ENCODE peak calls at places on chromosomes 16 and 17, in eight cellular contexts. One of them, this sample, is unnamed.
A peak's percentile ranks its signal among the peaks of the same experiment; 100 is the strongest.

GRCh38 chr16:66741131-66741900 is 10.1 kb downstream of the DYNC1LI2 start:
- DNase-seq in progenitor cell of endocrine pancreas: no peak
- DNase-seq in astrocyte of the spinal cord: peak; percentile 96
- DNase-seq in cardiac fibroblast: peak; percentile 94
- DNase-seq in heart left ventricle: peak; percentile 94
- DNase-seq in H9: no peak
- DNase-seq in AG04450: peak; percentile 61
- DNase-seq in CD4-positive, alpha-beta T cell: no peak
- DNase-seq in this sample: peak; percentile 89

GRCh38 chr16:1993731-1994131 is 4.0 kb downstream of the SYNGR3 start:
- DNase-seq in progenitor cell of endocrine pancreas: no peak
- DNase-seq in astrocyte of the spinal cord: no peak
- DNase-seq in cardiac fibroblast: no peak
- DNase-seq in heart left ventricle: no peak
- DNase-seq in H9: no peak
- DNase-seq in AG04450: no peak
- DNase-seq in CD4-positive, alpha-beta T cell: no peak
- DNase-seq in this sample: no peak

GRCh38 chr16:88859381-88860091 is 2.6 kb downstream of the TRAPPC2L start:
- DNase-seq in progenitor cell of endocrine pancreas: no peak
- DNase-seq in astrocyte of the spinal cord: no peak
- DNase-seq in cardiac fibroblast: no peak
- DNase-seq in heart left ventricle: no peak
- DNase-seq in H9: no peak
- DNase-seq in AG04450: no peak
- DNase-seq in CD4-positive, alpha-beta T cell: no peak
- DNase-seq in this sample: no peak

GRCh38 chr17:72233981-72234380 is 113.2 kb downstream of the SOX9 start:
- DNase-seq in progenitor cell of endocrine pancreas: no peak
- DNase-seq in astrocyte of the spinal cord: no peak
- DNase-seq in cardiac fibroblast: no peak
- DNase-seq in heart left ventricle: no peak
- DNase-seq in H9: no peak
- DNase-seq in AG04450: no peak
- DNase-seq in CD4-positive, alpha-beta T cell: no peak
- DNase-seq in this sample: no peak

GRCh38 chr16:658679-659571 is 9.0 kb upstream of the RHOT2 start:
- DNase-seq in progenitor cell of endocrine pancreas: no peak
- DNase-seq in astrocyte of the spinal cord: no peak
- DNase-seq in cardiac fibroblast: no peak
- DNase-seq in heart left ventricle: no peak
- DNase-seq in H9: no peak
- DNase-seq in AG04450: no peak
- DNase-seq in CD4-positive, alpha-beta T cell: no peak
- DNase-seq in this sample: no peak

GRCh38 chr16:20263138-20263855 is 64.0 kb downstream of the GP2 start:
- DNase-seq in progenitor cell of endocrine pancreas: no peak
- DNase-seq in astrocyte of the spinal cord: no peak
- DNase-seq in cardiac fibroblast: no peak
- DNase-seq in heart left ventricle: no peak
- DNase-seq in H9: no peak
- DNase-seq in AG04450: no peak
- DNase-seq in CD4-positive, alpha-beta T cell: no peak
- DNase-seq in this sample: no peak

GRCh38 chr17:77215281-77215680 is 74.5 kb downstream of the SEC14L1 start:
- DNase-seq in progenitor cell of endocrine pancreas: no peak
- DNase-seq in astrocyte of the spinal cord: no peak
- DNase-seq in cardiac fibroblast: no peak
- DNase-seq in heart left ventricle: no peak
- DNase-seq in H9: no peak
- DNase-seq in AG04450: no peak
- DNase-seq in CD4-positive, alpha-beta T cell: no peak
- DNase-seq in this sample: no peak

GRCh38 chr16:10078541-10078949 is 103.7 kb downstream of the GRIN2A start:
- DNase-seq in progenitor cell of endocrine pancreas: no peak
- DNase-seq in astrocyte of the spinal cord: peak; percentile 20
- DNase-seq in cardiac fibroblast: no peak
- DNase-seq in heart left ventricle: no peak
- DNase-seq in H9: peak; percentile 83
- DNase-seq in AG04450: no peak
- DNase-seq in CD4-positive, alpha-beta T cell: no peak
- DNase-seq in this sample: no peak

GRCh38 chr17:3546997-3547396 is 10.6 kb downstream of the TRPV3 start:
- DNase-seq in progenitor cell of endocrine pancreas: no peak
- DNase-seq in astrocyte of the spinal cord: no peak
- DNase-seq in cardiac fibroblast: no peak
- DNase-seq in heart left ventricle: no peak
- DNase-seq in H9: peak; percentile 26
- DNase-seq in AG04450: no peak
- DNase-seq in CD4-positive, alpha-beta T cell: no peak
- DNase-seq in this sample: no peak

GRCh38 chr17:3544365-3544764 is 13.2 kb downstream of the TRPV3 start:
- DNase-seq in progenitor cell of endocrine pancreas: no peak
- DNase-seq in astrocyte of the spinal cord: no peak
- DNase-seq in cardiac fibroblast: no peak
- DNase-seq in heart left ventricle: no peak
- DNase-seq in H9: peak; percentile 25
- DNase-seq in AG04450: no peak
- DNase-seq in CD4-positive, alpha-beta T cell: no peak
- DNase-seq in this sample: no peak

GRCh38 chr17:3545151-3545550 is 12.5 kb downstream of the TRPV3 start:
- DNase-seq in progenitor cell of endocrine pancreas: no peak
- DNase-seq in astrocyte of the spinal cord: no peak
- DNase-seq in cardiac fibroblast: no peak
- DNase-seq in heart left ventricle: no peak
- DNase-seq in H9: no peak
- DNase-seq in AG04450: no peak
- DNase-seq in CD4-positive, alpha-beta T cell: no peak
- DNase-seq in this sample: no peak

GRCh38 chr17:3547628-3548027 is 10.0 kb downstream of the TRPV3 start:
- DNase-seq in progenitor cell of endocrine pancreas: no peak
- DNase-seq in astrocyte of the spinal cord: no peak
- DNase-seq in cardiac fibroblast: no peak
- DNase-seq in heart left ventricle: no peak
- DNase-seq in H9: peak; percentile 22
- DNase-seq in AG04450: no peak
- DNase-seq in CD4-positive, alpha-beta T cell: no peak
- DNase-seq in this sample: no peak

GRCh38 chr17:3546521-3546920 is 11.1 kb downstream of the TRPV3 start:
- DNase-seq in progenitor cell of endocrine pancreas: no peak
- DNase-seq in astrocyte of the spinal cord: no peak
- DNase-seq in cardiac fibroblast: no peak
- DNase-seq in heart left ventricle: no peak
- DNase-seq in H9: no peak
- DNase-seq in AG04450: no peak
- DNase-seq in CD4-positive, alpha-beta T cell: no peak
- DNase-seq in this sample: no peak
- TF ChIP-seq CTCF in progenitor cell of endocrine pancreas: no peak
- TF ChIP-seq CTCF in astrocyte of the spinal cord: no peak
- TF ChIP-seq CTCF in cardiac fibroblast: no peak
- TF ChIP-seq CTCF in heart left ventricle: no peak
- TF ChIP-seq CTCF in H9: no peak
- TF ChIP-seq CTCF in AG04450: no peak
- TF ChIP-seq CTCF in CD4-positive, alpha-beta T cell: no peak
- TF ChIP-seq CTCF in this sample: no peak

GRCh38 chr17:70834039-70834438 is 664.7 kb downstream of the KCNJ2 start:
- DNase-seq in progenitor cell of endocrine pancreas: no peak
- DNase-seq in astrocyte of the spinal cord: no peak
- DNase-seq in cardiac fibroblast: no peak
- DNase-seq in heart left ventricle: no peak
- DNase-seq in H9: no peak
- DNase-seq in AG04450: no peak
- DNase-seq in CD4-positive, alpha-beta T cell: no peak
- DNase-seq in this sample: no peak

GRCh38 chr17:70829876-70830275 is 660.5 kb downstream of the KCNJ2 start:
- DNase-seq in progenitor cell of endocrine pancreas: no peak
- DNase-seq in astrocyte of the spinal cord: no peak
- DNase-seq in cardiac fibroblast: no peak
- DNase-seq in heart left ventricle: no peak
- DNase-seq in H9: no peak
- DNase-seq in AG04450: no peak
- DNase-seq in CD4-positive, alpha-beta T cell: no peak
- DNase-seq in this sample: no peak
- TF ChIP-seq CTCF in progenitor cell of endocrine pancreas: no peak
- TF ChIP-seq CTCF in astrocyte of the spinal cord: no peak
- TF ChIP-seq CTCF in cardiac fibroblast: no peak
- TF ChIP-seq CTCF in heart left ventricle: no peak
- TF ChIP-seq CTCF in H9: no peak
- TF ChIP-seq CTCF in AG04450: no peak
- TF ChIP-seq CTCF in CD4-positive, alpha-beta T cell: no peak
- TF ChIP-seq CTCF in this sample: no peak

GRCh38 chr17:1559743-1560581 is 2.6 kb downstream of the PITPNA start:
- DNase-seq in progenitor cell of endocrine pancreas: no peak
- DNase-seq in astrocyte of the spinal cord: no peak
- DNase-seq in cardiac fibroblast: no peak
- DNase-seq in heart left ventricle: no peak
- DNase-seq in H9: no peak
- DNase-seq in AG04450: no peak
- DNase-seq in CD4-positive, alpha-beta T cell: no peak
- DNase-seq in this sample: no peak

GRCh38 chr17:1562178-1562643 is 381 bp downstream of the PITPNA start:
- DNase-seq in progenitor cell of endocrine pancreas: peak; percentile 35
- DNase-seq in astrocyte of the spinal cord: peak; percentile 28
- DNase-seq in cardiac fibroblast: peak; percentile 25
- DNase-seq in heart left ventricle: peak; percentile 60
- DNase-seq in H9: peak; percentile 65
- DNase-seq in AG04450: no peak
- DNase-seq in CD4-positive, alpha-beta T cell: no peak
- DNase-seq in this sample: no peak

GRCh38 chr17:1560582-1561170 is 1.9 kb downstream of the PITPNA start:
- DNase-seq in progenitor cell of endocrine pancreas: no peak
- DNase-seq in astrocyte of the spinal cord: no peak
- DNase-seq in cardiac fibroblast: no peak
- DNase-seq in heart left ventricle: no peak
- DNase-seq in H9: no peak
- DNase-seq in AG04450: no peak
- DNase-seq in CD4-positive, alpha-beta T cell: no peak
- DNase-seq in this sample: no peak

GRCh38 chr17:1563786-1564613 is 1.4 kb upstream of the PITPNA start:
- DNase-seq in progenitor cell of endocrine pancreas: no peak
- DNase-seq in astrocyte of the spinal cord: no peak
- DNase-seq in cardiac fibroblast: no peak
- DNase-seq in heart left ventricle: no peak
- DNase-seq in H9: no peak
- DNase-seq in AG04450: no peak
- DNase-seq in CD4-positive, alpha-beta T cell: no peak
- DNase-seq in this sample: no peak

DNA sequence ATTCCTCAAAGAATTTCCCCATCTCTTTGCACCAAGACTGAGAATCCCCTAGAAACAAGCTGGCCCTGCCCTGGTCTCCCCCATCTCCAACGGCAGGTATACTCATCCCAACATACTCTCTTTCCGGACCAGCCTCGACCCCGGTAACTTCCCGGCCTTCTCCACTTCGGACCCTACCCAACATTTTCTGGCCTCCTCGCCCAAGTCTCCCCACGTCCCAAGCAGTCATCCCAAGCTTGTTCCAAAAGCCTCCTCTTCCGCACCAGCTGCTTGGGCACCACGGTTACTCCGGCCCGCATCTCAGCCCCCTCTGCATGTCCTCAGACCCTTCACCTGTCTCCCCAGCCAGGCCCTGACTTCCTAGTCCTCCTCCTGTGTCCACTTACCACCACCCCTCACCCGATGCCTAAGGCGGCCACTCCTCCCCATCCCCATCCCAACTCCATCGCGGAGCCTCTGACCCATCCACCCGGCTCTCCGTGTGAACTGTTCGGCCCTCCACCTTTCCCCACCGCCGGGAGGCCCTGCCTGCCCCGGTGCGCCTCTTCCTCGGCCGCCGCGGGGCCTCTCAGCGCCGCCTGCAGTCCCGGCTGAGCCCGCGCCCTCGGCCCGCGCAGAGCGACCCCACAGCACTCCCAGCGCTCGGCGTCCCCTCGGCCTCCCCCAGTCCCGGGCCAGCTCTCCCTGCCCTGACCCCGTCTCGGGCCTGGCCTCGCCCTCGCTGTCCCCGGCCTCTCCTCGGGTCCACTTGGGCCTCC is 993 bp downstream of the PITPNA start:
- DNase-seq in progenitor cell of endocrine pancreas: peak; percentile 42
- DNase-seq in astrocyte of the spinal cord: no peak
- DNase-seq in cardiac fibroblast: peak; percentile 31
- DNase-seq in heart left ventricle: no peak
- DNase-seq in H9: no peak
- DNase-seq in AG04450: no peak
- DNase-seq in CD4-positive, alpha-beta T cell: no peak
- DNase-seq in this sample: no peak
- TF ChIP-seq CTCF in progenitor cell of endocrine pancreas: peak; percentile 45
- TF ChIP-seq CTCF in astrocyte of the spinal cord: peak; percentile 17
- TF ChIP-seq CTCF in cardiac fibroblast: peak; percentile 5
- TF ChIP-seq CTCF in heart left ventricle: peak; percentile 18
- TF ChIP-seq CTCF in H9: peak; percentile 26
- TF ChIP-seq CTCF in AG04450: peak; percentile 38
- TF ChIP-seq CTCF in CD4-positive, alpha-beta T cell: peak; percentile 23
- TF ChIP-seq CTCF in this sample: peak; percentile 30

GRCh38 chr17:50534979-50535326 is 2.4 kb downstream of the EPN3 start:
- DNase-seq in progenitor cell of endocrine pancreas: no peak
- DNase-seq in astrocyte of the spinal cord: no peak
- DNase-seq in cardiac fibroblast: no peak
- DNase-seq in heart left ventricle: no peak
- DNase-seq in H9: no peak
- DNase-seq in AG04450: no peak
- DNase-seq in CD4-positive, alpha-beta T cell: no peak
- DNase-seq in this sample: no peak

GRCh38 chr17:50533185-50533584 is 650 bp downstream of the EPN3 start:
- DNase-seq in progenitor cell of endocrine pancreas: no peak
- DNase-seq in astrocyte of the spinal cord: no peak
- DNase-seq in cardiac fibroblast: no peak
- DNase-seq in heart left ventricle: no peak
- DNase-seq in H9: no peak
- DNase-seq in AG04450: no peak
- DNase-seq in CD4-positive, alpha-beta T cell: no peak
- DNase-seq in this sample: no peak

GRCh38 chr17:50533720-50534148 is 1.2 kb downstream of the EPN3 start:
- DNase-seq in progenitor cell of endocrine pancreas: no peak
- DNase-seq in astrocyte of the spinal cord: no peak
- DNase-seq in cardiac fibroblast: peak; percentile 74
- DNase-seq in heart left ventricle: peak; percentile 69
- DNase-seq in H9: no peak
- DNase-seq in AG04450: no peak
- DNase-seq in CD4-positive, alpha-beta T cell: no peak
- DNase-seq in this sample: peak; percentile 9

GRCh38 chr17:50535407-50535806 is 2.9 kb downstream of the EPN3 start:
- DNase-seq in progenitor cell of endocrine pancreas: no peak
- DNase-seq in astrocyte of the spinal cord: no peak
- DNase-seq in cardiac fibroblast: no peak
- DNase-seq in heart left ventricle: no peak
- DNase-seq in H9: no peak
- DNase-seq in AG04450: no peak
- DNase-seq in CD4-positive, alpha-beta T cell: no peak
- DNase-seq in this sample: no peak

DNA sequence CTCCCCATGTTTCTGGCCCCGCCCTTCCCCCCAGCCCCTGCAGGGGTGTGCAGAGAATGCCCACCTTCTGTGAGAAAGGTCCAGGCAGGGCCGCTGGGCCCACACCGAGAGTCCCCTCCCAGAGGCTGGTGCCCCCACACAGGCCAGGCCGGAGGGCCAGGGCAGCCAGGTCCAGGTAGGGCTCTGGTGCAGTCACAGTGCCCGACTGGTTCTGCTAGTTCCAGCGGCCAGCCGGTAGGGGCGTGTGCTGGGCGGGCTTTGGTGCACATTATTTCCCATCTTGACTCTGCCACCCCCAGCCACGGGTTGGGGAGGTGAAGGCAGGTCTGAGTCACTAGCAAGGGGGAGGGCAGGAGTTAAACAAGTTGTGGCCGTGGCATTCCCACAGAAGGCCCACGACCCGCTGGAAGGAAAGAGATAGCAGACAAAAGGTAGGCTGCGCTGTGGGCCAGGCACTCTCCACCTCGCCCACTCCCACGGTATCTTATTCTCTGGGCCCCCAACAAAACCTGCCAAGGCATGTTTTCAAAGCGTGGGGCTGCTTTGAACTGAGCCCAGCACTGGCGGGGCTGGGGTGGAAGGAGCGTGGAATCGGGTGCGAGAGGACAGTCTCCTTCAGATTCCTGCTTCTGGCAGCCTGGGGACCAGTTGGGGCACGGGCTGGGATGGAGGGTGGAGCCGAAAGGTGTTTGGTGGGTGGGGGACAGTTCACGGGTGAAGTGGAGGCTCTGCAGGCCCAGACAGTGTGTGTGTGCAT is 1.9 kb downstream of the EPN3 start:
- DNase-seq in progenitor cell of endocrine pancreas: no peak
- DNase-seq in astrocyte of the spinal cord: no peak
- DNase-seq in cardiac fibroblast: no peak
- DNase-seq in heart left ventricle: no peak
- DNase-seq in H9: peak; percentile 76
- DNase-seq in AG04450: no peak
- DNase-seq in CD4-positive, alpha-beta T cell: no peak
- DNase-seq in this sample: no peak
- TF ChIP-seq CTCF in progenitor cell of endocrine pancreas: peak; percentile 60
- TF ChIP-seq CTCF in astrocyte of the spinal cord: peak; percentile 51
- TF ChIP-seq CTCF in cardiac fibroblast: peak; percentile 29
- TF ChIP-seq CTCF in heart left ventricle: no peak
- TF ChIP-seq CTCF in H9: peak; percentile 68
- TF ChIP-seq CTCF in AG04450: peak; percentile 16
- TF ChIP-seq CTCF in CD4-positive, alpha-beta T cell: peak; percentile 16
- TF ChIP-seq CTCF in this sample: peak; percentile 60

This sample was measured in brain microvascular endothelial cell.